ENCODE peak calls at places on chromosomes 12 and 14, in five cellular contexts. O is endothelial cell of umbilical vein, K is heart right ventricle, Z is dorsolateral prefrontal cortex, G is sigmoid colon. C is an unnamed sample.

GRCh38 chr14:52824479-52824878 is 33.1 kb upstream of the GNPNAT1 start:
- DNase-seq in O (peak; percentile 17), Z (no peak), K (no peak), G (no peak), C (no peak)

GRCh38 chr12:89450922-89451321 is 73.7 kb downstream of the GALNT4 start:
- DNase-seq in G (no peak), K (no peak), O (peak; percentile 78), Z (no peak), C (no peak)

GRCh38 chr12:77190022-77190421 is 124.7 kb upstream of the E2F7 start:
- DNase-seq in K (no peak), G (no peak), Z (no peak), O (no peak), C (no peak)

GRCh38 chr14:50600849-50601248 is 40.9 kb downstream of the ATL1 start:
- DNase-seq in G (no peak), Z (no peak), O (no peak), K (no peak), C (no peak)

GRCh38 chr14:104145826-104146642 is 7.6 kb downstream of the KIF26A start:
- DNase-seq in Z (peak; percentile 27), O (no peak), K (no peak), G (peak; percentile 47), C (no peak)

GRCh38 chr14:23548351-23549318 is 2.9 kb downstream of the ZFHX2 start:
- DNase-seq in K (no peak), G (no peak), Z (no peak), O (no peak), C (no peak)

GRCh38 chr12:108643941-108644742 is 10.4 kb upstream of the SELPLG start:
- DNase-seq in O (peak; percentile 92), Z (no peak), G (peak; percentile 80), K (no peak), C (no peak)

GRCh38 chr14:64410084-64410774 is 22.1 kb downstream of the MTHFD1 start:
- DNase-seq in O (no peak), K (no peak), G (no peak), Z (no peak), C (no peak)

GRCh38 chr12:104715562-104716182 is 242.4 kb downstream of the SLC41A2 start:
- DNase-seq in Z (no peak), O (no peak), G (no peak), K (no peak), C (no peak)

GRCh38 chr14:93110856-93111419 is 4.8 kb downstream of the ITPK1 start:
- DNase-seq in O (no peak), G (no peak), Z (no peak), K (no peak), C (no peak)

GRCh38 chr12:107845980-107846659 is 71.6 kb downstream of the ASCL4 start:
- DNase-seq in Z (no peak), K (no peak), O (no peak), G (no peak), C (no peak)

GRCh38 chr14:52443506-52443905 is 108.8 kb downstream of the TXNDC16 start:
- DNase-seq in K (no peak), Z (no peak), G (no peak), O (no peak), C (no peak)

GRCh38 chr12:9868951-9869306 is 225 bp downstream of the CLEC2B start:
- DNase-seq in K (no peak), G (no peak), Z (no peak), O (no peak), C (no peak)
- H3K4me3 ChIP-seq in K (peak overlapping the region; percentile 39), G (peak overlapping the region; percentile 36), Z (peak overlapping the region; percentile 46), O (peak overlapping the region; percentile 73), C (peak overlapping the region; percentile 67)

DNA sequence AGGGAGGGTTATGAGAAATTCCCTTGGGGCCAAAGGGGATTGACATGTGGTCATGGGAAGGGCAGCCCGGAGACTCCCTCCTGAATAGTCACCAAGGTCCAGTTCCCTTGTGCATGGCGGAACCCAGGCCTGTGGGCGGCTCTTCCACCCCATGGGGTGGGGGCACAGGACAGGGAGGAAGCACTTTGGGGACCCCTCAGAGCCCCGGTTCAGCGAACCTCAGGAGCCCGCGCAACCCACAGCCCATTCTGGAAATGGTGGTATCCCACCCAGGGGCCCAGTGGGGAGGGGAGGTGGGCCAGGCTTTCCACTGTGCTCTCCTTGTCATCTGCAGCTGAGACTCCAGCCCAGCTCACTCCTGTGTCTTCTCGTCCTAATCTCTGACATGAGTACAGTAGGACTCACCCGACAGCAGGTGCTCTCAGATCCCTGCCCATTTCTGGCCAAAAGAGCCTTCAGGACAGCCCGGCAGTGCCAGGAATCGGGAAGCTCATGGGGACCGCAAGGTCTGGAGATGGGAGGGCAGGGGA is 255.2 kb upstream of the SFSWAP start:
- DNase-seq in G (no peak), K (no peak), O (no peak), Z (no peak), C (no peak)
- TF ChIP-seq CTCF in G (no peak), K (no peak), O (no peak), Z (no peak), C (no peak)

GRCh38 chr12:69685810-69686209 is 13.3 kb downstream of the BEST3 start:
- DNase-seq in G (no peak), Z (no peak), O (peak; percentile 8), K (no peak), C (no peak)
- H3K27ac ChIP-seq in G (no peak overlapping the region), Z (no peak overlapping the region), O (no peak overlapping the region), K (no peak overlapping the region), C (no peak overlapping the region)

GRCh38 chr12:98227162-98227561 is 288.2 kb upstream of the TMPO start:
- DNase-seq in Z (no peak), G (no peak), O (no peak), K (no peak), C (no peak)
- H3K4me3 ChIP-seq in Z (no peak overlapping the region), G (no peak overlapping the region), O (no peak overlapping the region), K (no peak overlapping the region), C (no peak overlapping the region)

DNA sequence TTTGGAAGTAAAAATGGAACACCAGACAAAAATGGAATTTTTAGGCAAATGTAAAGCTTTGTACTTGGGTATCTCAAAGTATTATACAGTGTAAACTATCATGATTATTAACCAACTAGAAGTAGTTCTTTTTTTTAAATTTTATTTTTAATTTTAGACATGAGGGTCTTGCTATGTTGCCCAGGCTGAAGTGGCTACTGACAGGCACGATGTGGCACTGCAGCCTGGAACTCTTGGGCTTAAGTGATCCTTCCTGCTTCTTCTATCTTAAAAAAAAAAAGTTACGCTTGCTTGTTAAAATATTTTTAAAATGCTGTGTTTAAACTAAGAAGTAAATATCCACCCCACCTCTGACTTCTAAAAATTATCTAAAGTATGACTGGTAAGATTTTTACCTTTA is 1.9 kb upstream of the FUT8 start:
- DNase-seq in K (no peak), Z (no peak), G (no peak), O (no peak), C (no peak)
- TF ChIP-seq CTCF in K (no peak), Z (no peak), G (no peak), O (no peak), C (no peak)

GRCh38 chr14:100425454-100425814 is 102.3 kb downstream of the SLC25A47 start:
- DNase-seq in K (no peak), Z (no peak), O (no peak), G (peak; percentile 42), C (no peak)
- H3K27ac ChIP-seq in K (no peak overlapping the region), Z (no peak overlapping the region), O (no peak overlapping the region), G (no peak overlapping the region), C (no peak overlapping the region)

GRCh38 chr14:100214768-100215079 is 24.2 kb upstream of the YY1 start:
- DNase-seq in G (no peak), Z (no peak), O (no peak), K (no peak), C (no peak)
- H3K4me3 ChIP-seq in G (peak overlapping the region; percentile 86), Z (peak overlapping the region; percentile 85), O (no peak overlapping the region), K (peak overlapping the region; percentile 52), C (peak overlapping the region; percentile 93)

GRCh38 chr12:541676-542289 is 82.0 kb downstream of the B4GALNT3 start:
- DNase-seq in Z (no peak), G (no peak), O (no peak), K (no peak), C (no peak)
- TF ChIP-seq CTCF in Z (no peak), G (no peak), O (no peak), K (no peak), C (no peak)

GRCh38 chr14:36986407-36986806 is 186.0 kb downstream of the SLC25A21 start:
- DNase-seq in K (no peak), G (no peak), Z (no peak), O (no peak), C (no peak)

GRCh38 chr14:36976571-36977023 is 195.8 kb downstream of the SLC25A21 start:
- DNase-seq in O (no peak), K (no peak), G (no peak), Z (no peak), C (no peak)

GRCh38 chr14:36979863-36980262 is 192.5 kb downstream of the SLC25A21 start:
- DNase-seq in K (no peak), O (no peak), Z (no peak), G (no peak), C (no peak)

DNA sequence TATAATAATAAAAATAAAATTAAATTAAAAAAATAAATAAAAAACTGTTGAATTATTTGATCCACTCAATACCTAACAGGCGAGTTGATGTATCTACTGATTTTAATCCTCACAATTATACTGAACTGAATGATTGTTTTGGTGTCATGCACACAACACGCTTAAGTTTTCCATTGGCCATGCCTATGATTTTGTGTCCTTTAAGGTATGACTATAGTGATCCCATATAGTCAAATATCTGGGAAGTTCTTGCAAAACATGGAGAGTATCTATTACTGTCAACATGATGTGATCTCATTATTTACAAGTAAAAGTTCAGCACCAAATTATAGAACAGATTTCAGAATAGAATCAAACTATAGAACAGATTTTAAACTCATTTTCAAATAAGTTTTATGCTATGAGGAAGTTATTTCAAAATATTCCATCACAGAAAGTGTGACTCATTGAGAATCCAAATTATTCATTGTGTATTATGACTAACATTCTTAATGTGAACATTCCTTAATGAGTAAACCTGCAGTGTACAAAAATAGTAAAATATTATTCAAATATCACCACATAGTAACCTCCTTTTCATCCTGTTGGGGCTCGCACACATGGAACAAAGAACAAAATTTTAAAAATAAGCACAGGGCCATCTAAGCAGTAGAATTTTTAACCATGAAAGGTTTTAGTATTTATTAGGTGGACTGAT is 190.4 kb downstream of the SLC25A21 start:
- DNase-seq in G (no peak), K (no peak), O (peak; percentile 73), Z (no peak), C (no peak)
- H3K27ac ChIP-seq in G (peak overlapping the region; percentile 47), K (no peak overlapping the region), O (peak overlapping the region; percentile 55), Z (no peak overlapping the region), C (no peak overlapping the region)

C was measured in coronary artery.